ENCODE peak calls at places on chromosomes 3 and 15, in six cellular contexts. X is stimulated activated CD8-positive, alpha-beta memory T cell treated with anti-CD3 and anti-CD28 coated beads, Interleukin-15, amount 100 ng/mL, for 4 hours; T is Ammon's horn; S is NCI-H774; N is stimulated activated naive CD8-positive, alpha-beta T cell treated with anti-CD3 and anti-CD28 coated beads, Interleukin-15, amount 100 ng/mL, for 72 hours; M is AG04449. U is an unnamed sample.

GRCh38 chr3:40677321-40677720 is 152.6 kb downstream of the ZNF621 start:
- DNase-seq in T (no peak), S (no peak), N (no peak), X (no peak), M (no peak), U (no peak)

GRCh38 chr15:81002254-81003022 is 1.7 kb downstream of the TLNRD1 start:
- DNase-seq in S (no peak), M (no peak), X (no peak), T (no peak), N (no peak), U (no peak)

GRCh38 chr15:63918317-63918672 is 84.5 kb upstream of the HERC1 start:
- DNase-seq in N (no peak), S (peak), X (no peak), M (no peak), T (no peak), U (no peak)

GRCh38 chr15:49145651-49146609 is 9.5 kb downstream of the COPS2 start:
- DNase-seq in T (peak), M (no peak), S (no peak), N (no peak), X (no peak), U (no peak)

GRCh38 chr3:162507397-162507796 is 1010.8 kb downstream of the OTOL1 start:
- DNase-seq in N (no peak), T (no peak), M (no peak), S (no peak), X (no peak), U (no peak)

GRCh38 chr3:171049831-171050444 is 23.4 kb upstream of the SLC2A2 start:
- DNase-seq in S (peak), N (peak), X (no peak), T (peak), M (no peak), U (no peak)

GRCh38 chr3:128075516-128076464 is 23.6 kb downstream of the SEC61A1 start:
- DNase-seq in M (no peak), S (peak), X (peak), N (peak), T (peak), U (peak)

GRCh38 chr3:130442284-130442683 is 74.7 kb upstream of the COL6A6 start:
- DNase-seq in M (no peak), S (no peak), X (no peak), T (no peak), N (no peak), U (no peak)

GRCh38 chr3:168655591-168655990 is 559.9 kb upstream of the GOLIM4 start:
- DNase-seq in M (no peak), X (no peak), N (no peak), S (no peak), T (no peak), U (no peak)

GRCh38 chr15:81062937-81063336 is 62.2 kb downstream of the TLNRD1 start:
- DNase-seq in X (no peak), M (no peak), S (no peak), N (no peak), T (no peak), U (peak)

GRCh38 chr15:91936182-91936775 is 82.8 kb downstream of the SLCO3A1 start:
- DNase-seq in M (no peak), N (no peak), T (no peak), X (no peak), S (no peak), U (no peak)

GRCh38 chr3:58899159-58899952 is 150.5 kb downstream of the CFAP20DC start:
- DNase-seq in N (peak), T (no peak), S (no peak), M (no peak), X (no peak), U (peak)

GRCh38 chr15:63587527-63587926 is 9.7 kb upstream of the FBXL22 start:
- DNase-seq in T (no peak), N (no peak), M (no peak), X (no peak), S (peak), U (no peak)

GRCh38 chr3:45269952-45270351 is 43.9 kb upstream of the TMEM158 start:
- DNase-seq in N (no peak), S (no peak), X (no peak), M (no peak), T (no peak), U (no peak)

GRCh38 chr15:45495588-45495987 is 27.0 kb downstream of the SLC30A4 start:
- DNase-seq in N (no peak), X (no peak), T (no peak), S (no peak), M (no peak), U (no peak)

GRCh38 chr15:98689431-98689861 is 41.1 kb downstream of the IGF1R start:
- DNase-seq in T (no peak), M (no peak), X (no peak), S (no peak), N (no peak), U (no peak)

GRCh38 chr3:193040836-193041672 is 123.4 kb upstream of the MB21D2 start:
- DNase-seq in S (peak), X (no peak), M (no peak), N (no peak), T (no peak), U (no peak)

GRCh38 chr3:183911087-183911486 is 26.4 kb upstream of the PARL start:
- DNase-seq in T (no peak), N (no peak), X (no peak), M (no peak), S (no peak), U (no peak)

GRCh38 chr15:44584162-44584749 is 47.3 kb downstream of the EIF3J start:
- DNase-seq in X (peak), T (no peak), N (peak), S (no peak), M (no peak), U (no peak)